ENCODE peak calls at places on chromosomes 12 and 14, in five cellular contexts. L is colonic mucosa, E is tibial nerve, J is WERI-Rb-1, V is PC-3. P is an unnamed sample.

GRCh38 chr14:90276627-90277367 is 20.4 kb downstream of the PSMC1 start:
- DNase-seq in L (no peak), E (no peak), J (no peak), V (peak), P (no peak)

GRCh38 chr12:24133385-24133784 is 183.9 kb upstream of the SOX5 start:
- DNase-seq in L (no peak), E (no peak), J (no peak), V (no peak), P (no peak)

GRCh38 chr14:34713122-34713680 is 1.2 kb downstream of the CFL2 start:
- DNase-seq in L (no peak), E (no peak), J (no peak), V (no peak), P (no peak)

GRCh38 chr12:66740257-66740656 is 61.4 kb upstream of the GRIP1 start:
- DNase-seq in L (no peak), E (no peak), J (no peak), V (peak), P (no peak)

GRCh38 chr14:38256358-38256840 is 506 bp upstream of the CLEC14A start:
- DNase-seq in L (no peak), E (no peak), J (no peak), V (no peak), P (no peak)

GRCh38 chr12:8953773-8954402 is 4.4 kb upstream of the M6PR start:
- DNase-seq in L (no peak), E (no peak), J (no peak), V (no peak), P (no peak)

GRCh38 chr14:20610002-20610765 is 19.0 kb upstream of the RNASE12 start:
- DNase-seq in L (peak), E (peak), J (peak), V (peak), P (no peak)

GRCh38 chr12:105459760-105460325 is 129.4 kb downstream of the C12orf75 start:
- DNase-seq in L (no peak), E (no peak), J (no peak), V (no peak), P (no peak)

GRCh38 chr14:95006479-95006878 is 150.8 kb downstream of the DICER1 start:
- DNase-seq in L (no peak), E (no peak), J (no peak), V (no peak), P (no peak)

GRCh38 chr12:106452309-106452708 is 94.8 kb downstream of the POLR3B start:
- DNase-seq in L (no peak), E (no peak), J (no peak), V (no peak), P (no peak)

GRCh38 chr14:69842671-69843407 is 36.4 kb upstream of the SMOC1 start:
- DNase-seq in L (no peak), E (no peak), J (no peak), V (no peak), P (no peak)

GRCh38 chr14:66993512-66993911 is 195.7 kb upstream of the GARIN2 start:
- DNase-seq in L (no peak), E (no peak), J (no peak), V (no peak), P (no peak)

GRCh38 chr14:55976619-55977018 is 141.6 kb upstream of the PELI2 start:
- DNase-seq in L (peak), E (no peak), J (no peak), V (peak), P (no peak)

GRCh38 chr14:84375235-84375634 is 1154.7 kb upstream of the FLRT2 start:
- DNase-seq in L (no peak), E (no peak), J (no peak), V (peak), P (no peak)

GRCh38 chr12:100068305-100068704 is 74.4 kb downstream of the BLTP3B start:
- DNase-seq in L (no peak), E (no peak), J (no peak), V (no peak), P (no peak)

GRCh38 chr12:66062280-66062605 is 68.3 kb downstream of the LLPH start:
- DNase-seq in L (no peak), E (no peak), J (no peak), V (no peak), P (no peak)

GRCh38 chr12:132634411-132634990 is 15.9 kb downstream of the P2RX2 start:
- DNase-seq in L (no peak), E (no peak), J (no peak), V (no peak), P (no peak)

GRCh38 chr12:122823429-122823828 is 11.8 kb upstream of the HIP1R start:
- DNase-seq in L (no peak), E (no peak), J (no peak), V (no peak), P (no peak)

GRCh38 chr12:92464911-92465310 is 237.9 kb upstream of the PLEKHG7 start:
- DNase-seq in L (no peak), E (no peak), J (no peak), V (no peak), P (no peak)

GRCh38 chr12:51886021-51886710 is 1.7 kb upstream of the ANKRD33 start:
- DNase-seq in L (peak), E (peak), J (no peak), V (peak), P (peak)

GRCh38 chr12:49129332-49130150 is 1.7 kb downstream of the TUBA1B start:
- DNase-seq in L (no peak), E (no peak), J (no peak), V (no peak), P (no peak)

GRCh38 chr12:54053625-54054441 is at the start of gene HOXC4:
- DNase-seq in L (no peak), E (no peak), J (no peak), V (no peak), P (no peak)

GRCh38 chr12:108722992-108723766 is 8.1 kb downstream of the CORO1C start:
- DNase-seq in L (no peak), E (no peak), J (no peak), V (peak), P (peak)
- H3K27ac ChIP-seq in L (peak), E (peak), J (no peak), V (peak), P (no peak)

DNA sequence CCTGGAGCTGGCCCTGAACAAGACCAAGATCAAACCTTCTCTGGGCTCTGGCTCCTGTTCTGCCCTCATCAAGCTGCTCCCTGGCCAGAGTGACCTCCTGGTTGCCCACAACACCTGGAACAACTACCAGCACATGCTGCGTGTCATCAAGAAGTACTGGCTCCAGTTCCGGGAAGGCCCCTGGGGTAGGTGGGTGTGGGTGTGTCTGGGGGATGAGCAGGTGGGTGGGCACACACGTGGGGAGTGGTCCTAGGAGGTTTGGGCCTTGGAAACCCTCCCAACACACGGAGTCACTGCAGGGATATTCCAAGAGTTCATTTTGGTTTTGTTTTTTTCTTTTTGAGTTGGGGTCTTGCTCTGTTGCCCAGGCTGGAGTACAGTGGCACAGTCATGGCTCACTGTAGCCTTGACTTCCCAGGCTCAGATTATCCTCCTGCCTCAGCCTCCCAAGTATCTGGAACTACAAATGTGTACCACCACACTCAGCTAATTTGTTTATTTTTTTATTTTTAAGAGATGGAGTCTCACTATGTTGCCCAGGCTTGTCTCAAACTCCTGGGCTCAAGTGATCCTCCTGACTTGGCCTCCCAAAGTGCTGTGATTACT is 16.5 kb downstream of the PLBD2 start:
- DNase-seq in L (no peak), E (no peak), J (no peak), V (no peak), P (no peak)
- H3K27ac ChIP-seq in L (no peak), E (no peak), J (no peak), V (no peak), P (no peak)

DNA sequence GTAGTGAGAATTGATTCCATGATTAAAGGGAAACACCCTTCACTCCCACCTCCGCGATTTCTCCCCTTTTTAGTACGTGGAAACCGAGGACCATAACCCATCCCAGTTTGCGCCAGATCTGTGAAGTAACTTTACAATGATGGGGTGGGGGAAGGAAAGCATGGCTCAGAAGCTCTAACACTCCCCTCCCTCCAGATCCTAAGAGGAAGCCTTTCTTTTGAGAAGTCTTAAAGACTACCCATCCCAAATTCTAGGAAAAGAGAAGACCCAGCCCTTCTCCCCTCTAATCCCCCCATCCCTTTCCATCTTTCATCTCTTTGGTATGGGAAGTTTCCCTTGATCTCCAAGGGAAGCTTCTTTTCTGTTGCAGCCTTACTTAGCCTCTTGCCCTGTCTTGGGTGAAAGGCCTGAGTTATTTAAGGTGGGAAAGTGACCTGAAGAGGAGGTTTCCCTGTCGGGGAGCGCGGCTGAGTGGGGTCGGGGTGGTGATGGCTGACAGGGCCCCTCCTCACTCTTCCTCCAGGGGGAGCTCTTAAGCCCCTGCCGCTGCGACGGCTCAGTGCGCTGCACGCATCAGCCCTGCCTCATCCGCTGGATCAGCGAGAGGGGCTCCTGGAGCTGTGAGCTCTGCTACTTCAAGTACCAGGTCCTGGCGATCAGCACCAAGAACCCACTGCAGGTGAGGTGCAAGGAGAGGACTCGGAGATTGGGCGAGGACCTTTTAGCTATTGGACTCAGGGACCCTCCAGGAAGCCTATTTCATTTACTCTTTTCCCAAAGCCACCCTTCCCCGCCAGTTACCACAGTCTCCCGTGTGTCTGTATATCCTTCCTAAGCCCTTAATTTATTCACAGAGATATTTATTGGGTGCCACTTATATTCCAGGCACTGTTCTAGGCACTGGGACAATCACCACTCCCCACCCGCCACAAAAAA is 1.8 kb downstream of the MARCHF9 start:
- DNase-seq in L (peak), E (no peak), J (peak), V (no peak), P (peak)
- H3K27ac ChIP-seq in L (no peak), E (peak), J (no peak), V (no peak), P (no peak)

GRCh38 chr14:105043656-105044055 is 21.6 kb downstream of the GPR132 start:
- DNase-seq in L (no peak), E (no peak), J (no peak), V (no peak), P (no peak)

GRCh38 chr14:105034314-105035039 is 13.6 kb upstream of the CDCA4 start:
- DNase-seq in L (no peak), E (no peak), J (no peak), V (no peak), P (no peak)

GRCh38 chr14:105041841-105042765 is 21.2 kb upstream of the CDCA4 start:
- DNase-seq in L (no peak), E (no peak), J (peak), V (peak), P (no peak)

GRCh38 chr14:105042813-105043212 is 21.9 kb upstream of the CDCA4 start:
- DNase-seq in L (no peak), E (no peak), J (no peak), V (no peak), P (no peak)

GRCh38 chr14:105039458-105040205 is 18.7 kb upstream of the CDCA4 start:
- DNase-seq in L (no peak), E (no peak), J (peak), V (no peak), P (no peak)
- H3K27ac ChIP-seq in L (no peak), E (no peak), J (peak), V (no peak), P (no peak)

GRCh38 chr14:88563845-88564244 is 1.0 kb downstream of the ZC3H14 start:
- DNase-seq in L (no peak), E (no peak), J (no peak), V (no peak), P (no peak)
- H3K27ac ChIP-seq in L (no peak), E (peak), J (no peak), V (no peak), P (no peak)

GRCh38 chr12:11837318-11837934 is 188.0 kb downstream of the ETV6 start:
- DNase-seq in L (no peak), E (no peak), J (no peak), V (no peak), P (no peak)
- H3K27ac ChIP-seq in L (no peak), E (peak), J (no peak), V (no peak), P (no peak)

DNA sequence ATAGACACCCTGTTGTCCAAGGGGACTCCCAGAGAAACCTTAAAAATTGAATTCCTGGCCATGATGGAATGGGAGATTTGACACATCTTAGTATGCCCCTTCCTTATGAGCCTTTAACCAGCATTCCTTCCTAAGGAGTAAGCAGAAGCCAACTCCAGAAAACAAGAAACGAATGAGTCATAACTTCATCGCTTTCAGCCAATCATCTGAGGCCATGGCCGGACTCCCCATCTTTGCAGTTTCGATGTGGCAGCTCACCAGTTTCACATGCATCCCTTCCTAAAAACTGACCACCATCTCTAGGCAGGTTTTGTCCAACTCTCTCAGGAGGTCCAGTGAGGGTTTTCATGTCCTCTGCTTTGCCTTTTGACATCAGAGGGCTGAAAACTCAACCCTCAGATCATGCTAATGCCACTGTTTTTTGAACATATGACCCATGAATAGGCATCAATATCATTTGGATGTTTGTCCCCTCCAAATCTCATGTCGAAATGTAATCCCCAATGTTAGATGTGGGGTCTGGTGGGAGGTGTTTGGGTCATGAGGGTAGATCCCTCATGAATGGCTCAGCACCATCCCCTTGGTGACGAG is 19.9 kb downstream of the DAAM1 start:
- DNase-seq in L (no peak), E (no peak), J (no peak), V (peak), P (peak)
- H3K27ac ChIP-seq in L (no peak), E (no peak), J (no peak), V (no peak), P (no peak)

P was measured in RWPE1.